ENCODE peak calls at places on chromosomes 5 and 9, in nine cellular contexts. Y is HEK293T, S is frontal cortex, I is substantia nigra, D is brain microvascular endothelial cell, Q is uterus, H is ELR, J is transverse colon, L is left lung. W is an unnamed sample.

GRCh38 chr9:130288393-130288792 is 22.8 kb downstream of the HMCN2 start:
- DNase-seq in D (no peak), S (no peak), L (no peak), H (no peak), Y (no peak), I (no peak), J (no peak), Q (no peak), W (no peak)

GRCh38 chr5:114360816-114361723 is 800 bp upstream of the KCNN2 start:
- DNase-seq in S (peak), D (no peak), Y (peak), H (peak), I (peak), J (no peak), L (no peak), Q (peak), W (peak)

GRCh38 chr5:179246227-179246626 is 99.0 kb downstream of the ADAMTS2 start:
- DNase-seq in S (no peak), H (no peak), D (no peak), Y (no peak), I (no peak), L (no peak), J (no peak), Q (no peak), W (no peak)

GRCh38 chr5:111535879-111536549 is 23.7 kb upstream of the STARD4 start:
- DNase-seq in S (no peak), D (no peak), L (no peak), Y (no peak), I (no peak), Q (no peak), H (no peak), J (no peak), W (no peak)

GRCh38 chr5:141839015-141839513 is 39.1 kb downstream of the PCDH1 start:
- DNase-seq in S (no peak), L (no peak), Y (no peak), I (no peak), J (no peak), D (no peak), H (peak), Q (no peak), W (no peak)

GRCh38 chr9:98888794-98889495 is 54.8 kb upstream of the COL15A1 start:
- DNase-seq in I (no peak), Y (no peak), S (no peak), D (no peak), L (no peak), H (no peak), J (no peak), Q (no peak), W (no peak)

GRCh38 chr5:132829742-132830435 is 558 bp downstream of the SHROOM1 start:
- DNase-seq in Q (peak), H (peak), S (peak), D (peak), J (peak), L (peak), Y (peak), I (peak), W (no peak)

GRCh38 chr5:71533614-71534013 is 53.5 kb upstream of the MCCC2 start:
- DNase-seq in H (peak), D (peak), Y (no peak), Q (no peak), J (no peak), I (no peak), S (no peak), L (no peak), W (no peak)